ENCODE peak calls at places on chromosomes 11 and 22, in nine cellular contexts. S is NCI-H774; U is activated naive CD4-positive, alpha-beta T cell treated with anti-CD3 and anti-CD28 coated beads, Interleukin-2, amount 50 U/mL, for 16 hours; D is activated CD4-positive, alpha-beta T cell treated with anti-CD3 and anti-CD28 coated beads for 24 hours; E is colonic mucosa; N is RPMI7951; P is NCI-H1930; A is fibroblast of pulmonary artery; K is NCI-H2107. J is an unnamed sample.

GRCh38 chr11:45092901-45093760 is 53.3 kb upstream of the PRDM11 start:
- DNase-seq in E (no peak), U (no peak), S (no peak), K (no peak), N (peak), P (no peak), A (peak), D (no peak), J (peak)

GRCh38 chr11:4672470-4672869 is 25.2 kb downstream of the OR51E2 start:
- DNase-seq in P (no peak), S (no peak), U (no peak), D (no peak), K (no peak), N (no peak), A (peak), E (no peak), J (no peak)

GRCh38 chr11:72411623-72412532 is 22.5 kb downstream of the CLPB start:
- DNase-seq in S (no peak), K (no peak), D (no peak), E (no peak), N (peak), P (no peak), A (no peak), U (no peak), J (no peak)

GRCh38 chr11:37978647-37979046 is 1380.6 kb upstream of the RAG2 start:
- DNase-seq in E (no peak), A (peak), U (no peak), K (no peak), P (no peak), S (no peak), D (no peak), N (no peak), J (no peak)

GRCh38 chr22:25069758-25070461 is 117.4 kb downstream of the KIAA1671 start:
- DNase-seq in E (no peak), D (no peak), K (no peak), A (no peak), P (no peak), S (no peak), U (no peak), N (no peak), J (no peak)

GRCh38 chr11:111063711-111064110 is 181.8 kb upstream of the POU2AF2 start:
- DNase-seq in P (no peak), U (no peak), A (no peak), S (peak), D (no peak), N (peak), K (no peak), E (no peak), J (no peak)

GRCh38 chr11:63862923-63863322 is 24.0 kb downstream of the MARK2 start:
- DNase-seq in D (no peak), E (peak), U (no peak), S (peak), N (no peak), P (no peak), A (no peak), K (no peak), J (peak)

GRCh38 chr11:5123802-5124521 is 14.2 kb downstream of the OR52A5 start:
- DNase-seq in N (peak), A (peak), P (peak), K (peak), E (peak), U (peak), S (peak), D (peak), J (peak)

GRCh38 chr11:35122308-35122707 is 16.7 kb upstream of the CD44 start:
- DNase-seq in U (no peak), D (no peak), K (no peak), N (no peak), E (no peak), P (no peak), A (no peak), S (no peak), J (no peak)

GRCh38 chr11:59708537-59708936 is 5.1 kb downstream of the OR10V1 start:
- DNase-seq in A (no peak), U (no peak), K (no peak), N (peak), S (no peak), P (no peak), D (no peak), E (no peak), J (no peak)

GRCh38 chr11:8373519-8374432 is 110.1 kb upstream of the LMO1 start:
- DNase-seq in S (no peak), K (no peak), E (no peak), U (no peak), A (no peak), N (no peak), P (no peak), D (no peak), J (no peak)

GRCh38 chr11:1570896-1571759 is 943 bp downstream of the DUSP8 start:
- DNase-seq in P (no peak), S (no peak), D (no peak), N (no peak), U (peak), A (no peak), E (peak), K (no peak), J (no peak)

GRCh38 chr11:107953506-107953905 is 25.3 kb downstream of the RAB39A start:
- DNase-seq in K (no peak), A (no peak), S (no peak), U (no peak), P (no peak), D (no peak), N (no peak), E (no peak), J (no peak)

GRCh38 chr22:36901411-36902142 is 11.9 kb upstream of the CSF2RB start:
- DNase-seq in A (no peak), S (no peak), P (no peak), K (no peak), D (no peak), N (no peak), U (no peak), E (no peak), J (no peak)

GRCh38 chr11:70364745-70365535 is 33.4 kb upstream of the CTTN start:
- DNase-seq in N (no peak), D (peak), E (no peak), S (no peak), K (no peak), U (peak), A (no peak), P (no peak), J (no peak)

GRCh38 chr22:49394116-49394785 is 433.4 kb downstream of the BRD1 start:
- DNase-seq in P (no peak), U (no peak), N (no peak), D (no peak), A (no peak), E (peak), S (no peak), K (no peak), J (no peak)

J was measured in stomach.